ENCODE peak calls at places on chromosomes 4 and X, in nine cellular contexts. W, A, H, V, J, P, S, K and Z are unnamed samples.

GRCh38 chr4:161360982-161361381 is 802.8 kb downstream of the FSTL5 start:
- DNase-seq in W (no peak), A (no peak), H (no peak), V (no peak), J (no peak), P (no peak), S (no peak), K (no peak), Z (no peak)

GRCh38 chrX:8846271-8846670 is 45.1 kb upstream of the FAM9A start:
- DNase-seq in W (no peak), A (no peak), H (no peak), V (no peak), J (no peak), P (no peak), S (no peak), K (no peak), Z (no peak)

GRCh38 chr4:165970703-165971420 is 97.8 kb downstream of the TLL1 start:
- DNase-seq in W (peak; percentile 26), A (no peak), H (no peak), V (no peak), J (no peak), P (no peak), S (no peak), K (no peak), Z (no peak)

GRCh38 chrX:15854712-15855561 is at the start of gene AP1S2:
- DNase-seq in W (peak; percentile 96), A (peak; percentile 90), H (peak; percentile 99), V (peak; percentile 84), J (peak; percentile 93), P (peak; percentile 93), S (peak; percentile 94), K (peak; percentile 87), Z (peak; percentile 90)

GRCh38 chrX:84189125-84189524 is 1.1 kb upstream of the RPS6KA6 start:
- DNase-seq in W (no peak), A (no peak), H (no peak), V (no peak), J (no peak), P (no peak), S (no peak), K (no peak), Z (no peak)

GRCh38 chr4:156473175-156473574 is 498.4 kb downstream of the PDGFC start:
- DNase-seq in W (no peak), A (no peak), H (no peak), V (no peak), J (no peak), P (no peak), S (no peak), K (no peak), Z (peak; percentile 28)

GRCh38 chr4:47747846-47748494 is 89.9 kb downstream of the CORIN start:
- DNase-seq in W (no peak), A (no peak), H (no peak), V (no peak), J (peak; percentile 1), P (no peak), S (no peak), K (no peak), Z (no peak)

GRCh38 chr4:14844059-14844458 is 158.2 kb upstream of the CPEB2 start:
- DNase-seq in W (peak; percentile 14), A (no peak), H (no peak), V (no peak), J (no peak), P (no peak), S (no peak), K (no peak), Z (no peak)

GRCh38 chrX:103151799-103152198 is 58.9 kb upstream of the NXF3 start:
- DNase-seq in W (no peak), A (no peak), H (no peak), V (peak; percentile 20), J (no peak), P (no peak), S (no peak), K (no peak), Z (no peak)

GRCh38 chrX:105477351-105477750 is 256.9 kb upstream of the TEX13A start:
- DNase-seq in W (no peak), A (no peak), H (no peak), V (peak; percentile 4), J (peak; percentile 34), P (no peak), S (no peak), K (no peak), Z (no peak)

GRCh38 chr4:119655111-119655837 is 26.7 kb upstream of the PDE5A start:
- DNase-seq in W (no peak), A (no peak), H (no peak), V (no peak), J (no peak), P (no peak), S (no peak), K (no peak), Z (no peak)

GRCh38 chr4:117064297-117064696 is 21.1 kb downstream of the TRAM1L1 start:
- DNase-seq in W (peak; percentile 0), A (no peak), H (no peak), V (no peak), J (no peak), P (no peak), S (no peak), K (no peak), Z (peak; percentile 0)

GRCh38 chr4:100828364-100828763 is 310.5 kb upstream of the EMCN start:
- DNase-seq in W (no peak), A (no peak), H (no peak), V (no peak), J (no peak), P (no peak), S (no peak), K (no peak), Z (no peak)

GRCh38 chr4:170399894-170400293 is 310.1 kb upstream of the AADAT start:
- DNase-seq in W (no peak), A (no peak), H (no peak), V (no peak), J (no peak), P (no peak), S (no peak), K (no peak), Z (no peak)

GRCh38 chr4:4782969-4783368 is 76.5 kb upstream of the MSX1 start:
- DNase-seq in W (peak; percentile 27), A (no peak), H (no peak), V (peak; percentile 41), J (peak; percentile 54), P (no peak), S (no peak), K (no peak), Z (peak; percentile 51)

GRCh38 chr4:112560084-112560483 is 44.1 kb upstream of the NEUROG2 start:
- DNase-seq in W (no peak), A (no peak), H (no peak), V (no peak), J (no peak), P (no peak), S (no peak), K (no peak), Z (no peak)

GRCh38 chrX:10608099-10608498 is 12.3 kb downstream of the MID1 start:
- DNase-seq in W (peak; percentile 25), A (no peak), H (no peak), V (peak; percentile 61), J (peak; percentile 66), P (no peak), S (no peak), K (no peak), Z (peak; percentile 67)

GRCh38 chrX:135302269-135302873 is 6.9 kb upstream of the ETDC start:
- DNase-seq in W (no peak), A (no peak), H (no peak), V (no peak), J (no peak), P (no peak), S (no peak), K (no peak), Z (no peak)

GRCh38 chr4:132346016-132346415 is 803.1 kb upstream of the PCDH10 start:
- DNase-seq in W (no peak), A (no peak), H (no peak), V (no peak), J (no peak), P (no peak), S (no peak), K (no peak), Z (no peak)

GRCh38 chrX:57964975-57965374 is 54.7 kb upstream of the ZXDA start:
- DNase-seq in W (no peak), A (no peak), H (no peak), V (peak; percentile 0), J (no peak), P (no peak), S (no peak), K (no peak), Z (no peak)

GRCh38 chr4:163400911-163401310 is 57.2 kb downstream of the NPY5R start:
- DNase-seq in W (no peak), A (no peak), H (no peak), V (no peak), J (no peak), P (no peak), S (no peak), K (no peak), Z (no peak)

GRCh38 chr4:170080496-170080895 is 9.3 kb downstream of the AADAT start:
- DNase-seq in W (no peak), A (no peak), H (no peak), V (no peak), J (no peak), P (no peak), S (no peak), K (no peak), Z (no peak)